ENCODE peak calls at places on chromosomes 4 and X, in four cellular contexts. One of them, this sample, is unnamed.

GRCh38 chr4:143195581-143195980 is 10.9 kb downstream of the USP38 start:
- DNase-seq in activated T-cell treated with anti-CD3 and anti-CD28 coated beads, Interleukin-2, amount 50 U/mL, for 24 hours: no peak
- DNase-seq in stimulated activated CD8-positive, alpha-beta memory T cell treated with anti-CD3 and anti-CD28 coated beads, Interleukin-2, amount 100 ng/mL, for 1 hour: no peak
- DNase-seq in HEK293T: no peak
- DNase-seq in this sample: no peak

GRCh38 chrX:140299411-140299810 is 205.5 kb downstream of the SOX3 start:
- DNase-seq in activated T-cell treated with anti-CD3 and anti-CD28 coated beads, Interleukin-2, amount 50 U/mL, for 24 hours: no peak
- DNase-seq in HEK293T: no peak
- DNase-seq in stimulated activated CD8-positive, alpha-beta memory T cell treated with anti-CD3 and anti-CD28 coated beads, Interleukin-2, amount 100 ng/mL, for 1 hour: no peak
- DNase-seq in this sample: no peak

GRCh38 chr4:110411599-110412011 is 64.3 kb upstream of the ENPEP start:
- DNase-seq in stimulated activated CD8-positive, alpha-beta memory T cell treated with anti-CD3 and anti-CD28 coated beads, Interleukin-2, amount 100 ng/mL, for 1 hour: no peak
- DNase-seq in HEK293T: peak; percentile 78
- DNase-seq in activated T-cell treated with anti-CD3 and anti-CD28 coated beads, Interleukin-2, amount 50 U/mL, for 24 hours: no peak
- DNase-seq in this sample: no peak

GRCh38 chr4:104394409-104394813 is 100.3 kb downstream of the CXXC4 start:
- DNase-seq in activated T-cell treated with anti-CD3 and anti-CD28 coated beads, Interleukin-2, amount 50 U/mL, for 24 hours: no peak
- DNase-seq in stimulated activated CD8-positive, alpha-beta memory T cell treated with anti-CD3 and anti-CD28 coated beads, Interleukin-2, amount 100 ng/mL, for 1 hour: no peak
- DNase-seq in HEK293T: peak; percentile 30
- DNase-seq in this sample: no peak

GRCh38 chr4:43843501-43843900 is 605.1 kb downstream of the KCTD8 start:
- DNase-seq in HEK293T: no peak
- DNase-seq in activated T-cell treated with anti-CD3 and anti-CD28 coated beads, Interleukin-2, amount 50 U/mL, for 24 hours: no peak
- DNase-seq in stimulated activated CD8-positive, alpha-beta memory T cell treated with anti-CD3 and anti-CD28 coated beads, Interleukin-2, amount 100 ng/mL, for 1 hour: no peak
- DNase-seq in this sample: no peak

GRCh38 chrX:155246748-155247147 is 17.5 kb downstream of the RAB39B start:
- DNase-seq in HEK293T: no peak
- DNase-seq in activated T-cell treated with anti-CD3 and anti-CD28 coated beads, Interleukin-2, amount 50 U/mL, for 24 hours: no peak
- DNase-seq in stimulated activated CD8-positive, alpha-beta memory T cell treated with anti-CD3 and anti-CD28 coated beads, Interleukin-2, amount 100 ng/mL, for 1 hour: no peak
- DNase-seq in this sample: no peak

GRCh38 chrX:110145854-110146253 is 142.9 kb downstream of the TMEM164 start:
- DNase-seq in HEK293T: peak; percentile 53
- DNase-seq in stimulated activated CD8-positive, alpha-beta memory T cell treated with anti-CD3 and anti-CD28 coated beads, Interleukin-2, amount 100 ng/mL, for 1 hour: no peak
- DNase-seq in activated T-cell treated with anti-CD3 and anti-CD28 coated beads, Interleukin-2, amount 50 U/mL, for 24 hours: no peak
- DNase-seq in this sample: no peak

GRCh38 chr4:176469546-176469945 is 149.8 kb downstream of the SPCS3 start:
- DNase-seq in stimulated activated CD8-positive, alpha-beta memory T cell treated with anti-CD3 and anti-CD28 coated beads, Interleukin-2, amount 100 ng/mL, for 1 hour: no peak
- DNase-seq in activated T-cell treated with anti-CD3 and anti-CD28 coated beads, Interleukin-2, amount 50 U/mL, for 24 hours: no peak
- DNase-seq in HEK293T: no peak
- DNase-seq in this sample: no peak

GRCh38 chr4:76718806-76719205 is 179.1 kb downstream of the SOWAHB start:
- DNase-seq in HEK293T: no peak
- DNase-seq in activated T-cell treated with anti-CD3 and anti-CD28 coated beads, Interleukin-2, amount 50 U/mL, for 24 hours: no peak
- DNase-seq in stimulated activated CD8-positive, alpha-beta memory T cell treated with anti-CD3 and anti-CD28 coated beads, Interleukin-2, amount 100 ng/mL, for 1 hour: no peak
- DNase-seq in this sample: no peak

GRCh38 chr4:53592128-53592527 is 842 bp upstream of the LNX1 start:
- DNase-seq in stimulated activated CD8-positive, alpha-beta memory T cell treated with anti-CD3 and anti-CD28 coated beads, Interleukin-2, amount 100 ng/mL, for 1 hour: no peak
- DNase-seq in HEK293T: no peak
- DNase-seq in activated T-cell treated with anti-CD3 and anti-CD28 coated beads, Interleukin-2, amount 50 U/mL, for 24 hours: no peak
- DNase-seq in this sample: no peak

GRCh38 chr4:13980317-13980716 is 352.8 kb upstream of the BOD1L1 start:
- DNase-seq in stimulated activated CD8-positive, alpha-beta memory T cell treated with anti-CD3 and anti-CD28 coated beads, Interleukin-2, amount 100 ng/mL, for 1 hour: no peak
- DNase-seq in HEK293T: no peak
- DNase-seq in activated T-cell treated with anti-CD3 and anti-CD28 coated beads, Interleukin-2, amount 50 U/mL, for 24 hours: no peak
- DNase-seq in this sample: no peak

GRCh38 chr4:185730849-185731608 is 81.0 kb downstream of the SORBS2 start:
- DNase-seq in activated T-cell treated with anti-CD3 and anti-CD28 coated beads, Interleukin-2, amount 50 U/mL, for 24 hours: no peak
- DNase-seq in stimulated activated CD8-positive, alpha-beta memory T cell treated with anti-CD3 and anti-CD28 coated beads, Interleukin-2, amount 100 ng/mL, for 1 hour: no peak
- DNase-seq in HEK293T: no peak
- DNase-seq in this sample: no peak

GRCh38 chr4:149897784-149898183 is 82.1 kb upstream of the IQCM start:
- DNase-seq in HEK293T: no peak
- DNase-seq in stimulated activated CD8-positive, alpha-beta memory T cell treated with anti-CD3 and anti-CD28 coated beads, Interleukin-2, amount 100 ng/mL, for 1 hour: no peak
- DNase-seq in activated T-cell treated with anti-CD3 and anti-CD28 coated beads, Interleukin-2, amount 50 U/mL, for 24 hours: no peak
- DNase-seq in this sample: no peak

GRCh38 chr4:6419452-6420028 is 52.9 kb downstream of the PPP2R2C start:
- DNase-seq in HEK293T: no peak
- DNase-seq in activated T-cell treated with anti-CD3 and anti-CD28 coated beads, Interleukin-2, amount 50 U/mL, for 24 hours: no peak
- DNase-seq in stimulated activated CD8-positive, alpha-beta memory T cell treated with anti-CD3 and anti-CD28 coated beads, Interleukin-2, amount 100 ng/mL, for 1 hour: no peak
- DNase-seq in this sample: no peak

GRCh38 chrX:149858592-149858991 is 22.4 kb upstream of the MAGEA8 start:
- DNase-seq in stimulated activated CD8-positive, alpha-beta memory T cell treated with anti-CD3 and anti-CD28 coated beads, Interleukin-2, amount 100 ng/mL, for 1 hour: no peak
- DNase-seq in activated T-cell treated with anti-CD3 and anti-CD28 coated beads, Interleukin-2, amount 50 U/mL, for 24 hours: no peak
- DNase-seq in HEK293T: no peak
- DNase-seq in this sample: no peak

GRCh38 chr4:72323227-72323626 is 245.8 kb downstream of the ADAMTS3 start:
- DNase-seq in stimulated activated CD8-positive, alpha-beta memory T cell treated with anti-CD3 and anti-CD28 coated beads, Interleukin-2, amount 100 ng/mL, for 1 hour: no peak
- DNase-seq in HEK293T: no peak
- DNase-seq in activated T-cell treated with anti-CD3 and anti-CD28 coated beads, Interleukin-2, amount 50 U/mL, for 24 hours: no peak
- DNase-seq in this sample: no peak

GRCh38 chr4:81120055-81120454 is 89.5 kb downstream of the BMP3 start:
- DNase-seq in activated T-cell treated with anti-CD3 and anti-CD28 coated beads, Interleukin-2, amount 50 U/mL, for 24 hours: no peak
- DNase-seq in stimulated activated CD8-positive, alpha-beta memory T cell treated with anti-CD3 and anti-CD28 coated beads, Interleukin-2, amount 100 ng/mL, for 1 hour: no peak
- DNase-seq in HEK293T: no peak
- DNase-seq in this sample: no peak

GRCh38 chr4:42649870-42650269 is 7.0 kb downstream of the ATP8A1 start:
- DNase-seq in HEK293T: no peak
- DNase-seq in activated T-cell treated with anti-CD3 and anti-CD28 coated beads, Interleukin-2, amount 50 U/mL, for 24 hours: no peak
- DNase-seq in stimulated activated CD8-positive, alpha-beta memory T cell treated with anti-CD3 and anti-CD28 coated beads, Interleukin-2, amount 100 ng/mL, for 1 hour: no peak
- DNase-seq in this sample: no peak

GRCh38 chrX:152137771-152138387 is 498 bp downstream of the MAGEA10 start:
- DNase-seq in HEK293T: no peak
- DNase-seq in activated T-cell treated with anti-CD3 and anti-CD28 coated beads, Interleukin-2, amount 50 U/mL, for 24 hours: no peak
- DNase-seq in stimulated activated CD8-positive, alpha-beta memory T cell treated with anti-CD3 and anti-CD28 coated beads, Interleukin-2, amount 100 ng/mL, for 1 hour: no peak
- DNase-seq in this sample: no peak

GRCh38 chr4:173797296-173797695 is 267.3 kb upstream of the HAND2 start:
- DNase-seq in stimulated activated CD8-positive, alpha-beta memory T cell treated with anti-CD3 and anti-CD28 coated beads, Interleukin-2, amount 100 ng/mL, for 1 hour: no peak
- DNase-seq in HEK293T: no peak
- DNase-seq in activated T-cell treated with anti-CD3 and anti-CD28 coated beads, Interleukin-2, amount 50 U/mL, for 24 hours: no peak
- DNase-seq in this sample: no peak

GRCh38 chrX:38768079-38768478 is 33.2 kb upstream of the MID1IP1 start:
- DNase-seq in activated T-cell treated with anti-CD3 and anti-CD28 coated beads, Interleukin-2, amount 50 U/mL, for 24 hours: no peak
- DNase-seq in stimulated activated CD8-positive, alpha-beta memory T cell treated with anti-CD3 and anti-CD28 coated beads, Interleukin-2, amount 100 ng/mL, for 1 hour: no peak
- DNase-seq in HEK293T: peak; percentile 15
- DNase-seq in this sample: no peak

GRCh38 chrX:153766871-153767673 is 3.0 kb downstream of the PLXNB3 start:
- DNase-seq in activated T-cell treated with anti-CD3 and anti-CD28 coated beads, Interleukin-2, amount 50 U/mL, for 24 hours: no peak
- DNase-seq in stimulated activated CD8-positive, alpha-beta memory T cell treated with anti-CD3 and anti-CD28 coated beads, Interleukin-2, amount 100 ng/mL, for 1 hour: no peak
- DNase-seq in HEK293T: no peak
- DNase-seq in this sample: no peak

GRCh38 chr4:76990288-76991080 is 40.9 kb downstream of the SEPTIN11 start:
- DNase-seq in stimulated activated CD8-positive, alpha-beta memory T cell treated with anti-CD3 and anti-CD28 coated beads, Interleukin-2, amount 100 ng/mL, for 1 hour: no peak
- DNase-seq in activated T-cell treated with anti-CD3 and anti-CD28 coated beads, Interleukin-2, amount 50 U/mL, for 24 hours: no peak
- DNase-seq in HEK293T: no peak
- DNase-seq in this sample: no peak

GRCh38 chr4:38752393-38752961 is 30.3 kb downstream of the TLR10 start:
- DNase-seq in HEK293T: no peak
- DNase-seq in stimulated activated CD8-positive, alpha-beta memory T cell treated with anti-CD3 and anti-CD28 coated beads, Interleukin-2, amount 100 ng/mL, for 1 hour: no peak
- DNase-seq in activated T-cell treated with anti-CD3 and anti-CD28 coated beads, Interleukin-2, amount 50 U/mL, for 24 hours: no peak
- DNase-seq in this sample: no peak

GRCh38 chr4:67928547-67928946 is 34.7 kb downstream of the TMPRSS11A start:
- DNase-seq in activated T-cell treated with anti-CD3 and anti-CD28 coated beads, Interleukin-2, amount 50 U/mL, for 24 hours: no peak
- DNase-seq in HEK293T: no peak
- DNase-seq in stimulated activated CD8-positive, alpha-beta memory T cell treated with anti-CD3 and anti-CD28 coated beads, Interleukin-2, amount 100 ng/mL, for 1 hour: no peak
- DNase-seq in this sample: no peak

GRCh38 chrX:107742754-107743191 is 32.8 kb downstream of the TSC22D3 start:
- DNase-seq in activated T-cell treated with anti-CD3 and anti-CD28 coated beads, Interleukin-2, amount 50 U/mL, for 24 hours: no peak
- DNase-seq in HEK293T: no peak
- DNase-seq in stimulated activated CD8-positive, alpha-beta memory T cell treated with anti-CD3 and anti-CD28 coated beads, Interleukin-2, amount 100 ng/mL, for 1 hour: no peak
- DNase-seq in this sample: no peak

GRCh38 chrX:116198810-116199209 is 28.3 kb downstream of the AGTR2 start:
- DNase-seq in stimulated activated CD8-positive, alpha-beta memory T cell treated with anti-CD3 and anti-CD28 coated beads, Interleukin-2, amount 100 ng/mL, for 1 hour: no peak
- DNase-seq in HEK293T: peak; percentile 11
- DNase-seq in activated T-cell treated with anti-CD3 and anti-CD28 coated beads, Interleukin-2, amount 50 U/mL, for 24 hours: no peak
- DNase-seq in this sample: no peak

GRCh38 chr4:112771-113170 is 11.5 kb upstream of the ZNF718 start:
- DNase-seq in activated T-cell treated with anti-CD3 and anti-CD28 coated beads, Interleukin-2, amount 50 U/mL, for 24 hours: no peak
- DNase-seq in HEK293T: no peak
- DNase-seq in stimulated activated CD8-positive, alpha-beta memory T cell treated with anti-CD3 and anti-CD28 coated beads, Interleukin-2, amount 100 ng/mL, for 1 hour: no peak
- DNase-seq in this sample: no peak

GRCh38 chr4:3729188-3729884 is 36.8 kb upstream of the ADRA2C start:
- DNase-seq in stimulated activated CD8-positive, alpha-beta memory T cell treated with anti-CD3 and anti-CD28 coated beads, Interleukin-2, amount 100 ng/mL, for 1 hour: no peak
- DNase-seq in activated T-cell treated with anti-CD3 and anti-CD28 coated beads, Interleukin-2, amount 50 U/mL, for 24 hours: no peak
- DNase-seq in HEK293T: no peak
- DNase-seq in this sample: no peak

GRCh38 chrX:100376581-100376980 is 33.5 kb downstream of the PCDH19 start:
- DNase-seq in stimulated activated CD8-positive, alpha-beta memory T cell treated with anti-CD3 and anti-CD28 coated beads, Interleukin-2, amount 100 ng/mL, for 1 hour: no peak
- DNase-seq in HEK293T: no peak
- DNase-seq in activated T-cell treated with anti-CD3 and anti-CD28 coated beads, Interleukin-2, amount 50 U/mL, for 24 hours: no peak
- DNase-seq in this sample: no peak

GRCh38 chr4:101355767-101356702 is 8.7 kb upstream of the PPP3CA start:
- DNase-seq in stimulated activated CD8-positive, alpha-beta memory T cell treated with anti-CD3 and anti-CD28 coated beads, Interleukin-2, amount 100 ng/mL, for 1 hour: no peak
- DNase-seq in HEK293T: no peak
- DNase-seq in activated T-cell treated with anti-CD3 and anti-CD28 coated beads, Interleukin-2, amount 50 U/mL, for 24 hours: no peak
- DNase-seq in this sample: no peak

GRCh38 chr4:153109296-153109868 is 94.9 kb upstream of the TRIM2 start:
- DNase-seq in HEK293T: no peak
- DNase-seq in activated T-cell treated with anti-CD3 and anti-CD28 coated beads, Interleukin-2, amount 50 U/mL, for 24 hours: no peak
- DNase-seq in stimulated activated CD8-positive, alpha-beta memory T cell treated with anti-CD3 and anti-CD28 coated beads, Interleukin-2, amount 100 ng/mL, for 1 hour: no peak
- DNase-seq in this sample: no peak